ENCODE peak calls at places on chromosomes 13 and 19, in six cellular contexts. F is activated B cell treated with CpG ODN at 0.5 μM for 24 hours, K is type B pancreatic cell, P is neural crest cell, Y is right atrium auricular region, X is Panc1. Z is an unnamed sample.

GRCh38 chr13:110913911-110914292 is 967 bp downstream of the ANKRD10 start:
- DNase-seq in F (no peak), K (no peak), P (no peak), Y (peak; percentile 70), X (no peak), Z (no peak)

GRCh38 chr13:109336730-109337129 is 449.7 kb downstream of the IRS2 start:
- DNase-seq in F (no peak), K (no peak), P (no peak), Y (no peak), X (no peak), Z (no peak)

GRCh38 chr19:35274323-35274722 is 5.6 kb downstream of the USF2 start:
- DNase-seq in F (no peak), K (no peak), P (no peak), Y (no peak), X (no peak), Z (no peak)

GRCh38 chr19:51327066-51327985 is 14.6 kb downstream of the VSIG10L start:
- DNase-seq in F (no peak), K (no peak), P (no peak), Y (no peak), X (no peak), Z (peak; percentile 84)

GRCh38 chr13:110014719-110015118 is 228.3 kb upstream of the IRS2 start:
- DNase-seq in F (no peak), K (no peak), P (no peak), Y (no peak), X (no peak), Z (no peak)

GRCh38 chr19:41886761-41887710 is 4.1 kb downstream of the ARHGEF1 start:
- DNase-seq in F (no peak), K (no peak), P (no peak), Y (no peak), X (no peak), Z (peak; percentile 62)

GRCh38 chr19:1164684-1165531 is 9.2 kb downstream of the SBNO2 start:
- DNase-seq in F (no peak), K (no peak), P (no peak), Y (peak; percentile 59), X (no peak), Z (no peak)

GRCh38 chr13:85806553-85807175 is 7.4 kb upstream of the SLITRK6 start:
- DNase-seq in F (no peak), K (no peak), P (no peak), Y (no peak), X (peak; percentile 17), Z (peak; percentile 6)

GRCh38 chr13:99741979-99742378 is 229.6 kb downstream of the ZIC5 start:
- DNase-seq in F (no peak), K (no peak), P (no peak), Y (no peak), X (no peak), Z (no peak)

GRCh38 chr13:73703606-73704005 is 430.6 kb downstream of the KLF12 start:
- DNase-seq in F (no peak), K (no peak), P (no peak), Y (no peak), X (no peak), Z (no peak)

GRCh38 chr19:41449865-41450178 is 6.9 kb downstream of the ERICH4 start:
- DNase-seq in F (no peak), K (no peak), P (no peak), Y (no peak), X (no peak), Z (no peak)

GRCh38 chr19:47480658-47481057 is 3.4 kb downstream of the KPTN start:
- DNase-seq in F (no peak), K (no peak), P (no peak), Y (no peak), X (no peak), Z (no peak)

GRCh38 chr19:35419046-35419445 is 29.0 kb upstream of the FFAR2 start:
- DNase-seq in F (no peak), K (no peak), P (no peak), Y (no peak), X (no peak), Z (no peak)

GRCh38 chr13:39410089-39410901 is 192.7 kb downstream of the LHFPL6 start:
- DNase-seq in F (no peak), K (no peak), P (no peak), Y (no peak), X (no peak), Z (no peak)

DNA sequence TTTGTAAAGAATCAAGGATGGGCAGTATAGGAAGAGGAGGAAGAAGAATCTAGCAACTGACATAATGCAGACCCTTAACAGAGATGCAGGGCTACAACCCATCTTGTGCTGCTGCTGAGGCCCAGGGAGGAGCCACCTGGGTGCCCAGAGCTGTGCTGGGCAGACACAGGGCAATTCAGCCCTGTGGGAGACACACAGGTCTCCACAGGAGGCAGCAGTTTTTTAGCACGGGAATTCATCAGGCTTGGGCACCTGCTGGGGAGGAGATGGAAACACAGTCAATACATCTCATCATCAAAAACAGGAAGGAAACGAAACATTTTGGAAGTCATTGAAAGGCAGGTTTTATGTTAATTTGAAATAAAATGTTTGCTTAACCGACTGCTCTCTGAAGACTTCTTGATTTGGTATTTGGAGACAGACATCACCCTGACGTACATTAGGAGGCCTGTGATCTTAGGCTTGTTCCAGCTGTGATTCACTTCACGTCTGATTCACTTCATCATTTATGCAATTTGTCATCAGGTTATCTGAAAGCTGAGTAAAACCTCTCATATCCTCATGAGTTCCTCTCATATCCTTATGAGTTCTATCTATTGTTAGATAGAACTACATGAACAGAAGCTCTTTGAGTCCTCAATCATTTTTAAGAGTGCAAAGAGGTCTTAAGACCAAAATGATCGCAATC is 77.4 kb downstream of the CYSLTR2 start:
- DNase-seq in F (no peak), K (no peak), P (no peak), Y (no peak), X (no peak), Z (no peak)
- TF ChIP-seq CTCF in F (no peak), K (no peak), P (no peak), Y (no peak), X (no peak), Z (no peak)

GRCh38 chr13:78689011-78689410 is 30.1 kb upstream of the OBI1 start:
- DNase-seq in F (no peak), K (no peak), P (no peak), Y (no peak), X (no peak), Z (no peak)
- TF ChIP-seq CTCF in F (no peak), K (no peak), P (no peak), Y (no peak), X (peak; percentile 14), Z (peak; percentile 6)

GRCh38 chr19:30887042-30887441 is 462.2 kb downstream of the TSHZ3 start:
- DNase-seq in F (no peak), K (no peak), P (no peak), Y (peak; percentile 50), X (no peak), Z (no peak)
- TF ChIP-seq CTCF in F (no peak), K (no peak), P (no peak), Y (no peak), X (no peak), Z (no peak)

GRCh38 chr19:12885749-12886706 is 973 bp downstream of the KLF1 start:
- DNase-seq in F (no peak), K (no peak), P (no peak), Y (no peak), X (no peak), Z (no peak)
- TF ChIP-seq CTCF in F (no peak), K (peak; percentile 8), P (no peak), Y (no peak), X (no peak), Z (no peak)

GRCh38 chr13:21344662-21345176 is 114.4 kb downstream of the ZDHHC20 start:
- DNase-seq in F (no peak), K (no peak), P (no peak), Y (no peak), X (no peak), Z (no peak)

GRCh38 chr13:21342699-21343442 is 116.2 kb downstream of the ZDHHC20 start:
- DNase-seq in F (no peak), K (no peak), P (no peak), Y (no peak), X (no peak), Z (no peak)

GRCh38 chr13:21348771-21349170 is 110.3 kb downstream of the ZDHHC20 start:
- DNase-seq in F (no peak), K (no peak), P (no peak), Y (no peak), X (no peak), Z (no peak)

GRCh38 chr13:21343659-21344058 is 115.4 kb downstream of the ZDHHC20 start:
- DNase-seq in F (no peak), K (no peak), P (no peak), Y (no peak), X (no peak), Z (no peak)

GRCh38 chr13:21347753-21348318 is 111.3 kb downstream of the ZDHHC20 start:
- DNase-seq in F (no peak), K (no peak), P (no peak), Y (no peak), X (no peak), Z (no peak)
- TF ChIP-seq CTCF in F (no peak), K (no peak), P (no peak), Y (no peak), X (no peak), Z (no peak)

DNA sequence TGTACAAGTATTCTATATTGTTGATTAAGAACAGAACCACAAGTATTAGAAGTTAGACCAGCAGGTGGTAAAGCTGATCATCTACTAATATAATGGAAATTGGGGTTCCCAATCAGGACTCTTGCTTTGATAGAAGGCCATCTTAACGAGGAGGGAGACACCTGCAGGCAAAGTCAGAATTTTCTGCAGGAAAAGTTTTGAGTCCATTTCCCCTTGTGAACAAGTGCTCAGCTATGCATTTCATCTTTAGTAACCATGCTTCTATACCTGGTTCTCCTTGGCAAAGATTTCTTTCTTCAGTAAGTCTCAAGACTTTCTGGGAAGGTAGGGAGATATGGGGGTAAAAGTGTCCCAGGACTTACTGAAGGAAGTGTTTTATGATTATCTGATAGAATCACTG is 36.1 kb upstream of the USPL1 start:
- DNase-seq in F (no peak), K (no peak), P (no peak), Y (no peak), X (no peak), Z (peak; percentile 35)
- TF ChIP-seq CTCF in F (no peak), K (peak; percentile 49), P (peak; percentile 42), Y (no peak), X (peak; percentile 43), Z (peak; percentile 39)

GRCh38 chr13:98482476-98483444 is 94.1 kb downstream of the STK24 start:
- DNase-seq in F (no peak), K (no peak), P (no peak), Y (peak; percentile 75), X (peak; percentile 5), Z (peak; percentile 45)

GRCh38 chr13:98485561-98485960 is 91.3 kb downstream of the STK24 start:
- DNase-seq in F (no peak), K (no peak), P (no peak), Y (no peak), X (no peak), Z (no peak)

GRCh38 chr13:98484289-98485219 is 92.4 kb downstream of the STK24 start:
- DNase-seq in F (no peak), K (no peak), P (peak; percentile 26), Y (peak; percentile 95), X (peak; percentile 53), Z (peak; percentile 76)

GRCh38 chr13:98481511-98481951 is 95.4 kb downstream of the STK24 start:
- DNase-seq in F (no peak), K (no peak), P (no peak), Y (no peak), X (no peak), Z (no peak)

GRCh38 chr13:98483636-98484288 is 93.1 kb downstream of the STK24 start:
- DNase-seq in F (no peak), K (no peak), P (no peak), Y (no peak), X (no peak), Z (no peak)
- TF ChIP-seq CTCF in F (no peak), K (no peak), P (no peak), Y (no peak), X (no peak), Z (no peak)

Z was measured in GM10248.